ENCODE peak calls at places on chromosomes 16 and 17, in four cellular contexts. H, V, F and R are unnamed samples.

GRCh38 chr17:28328325-28328724 is 6.9 kb downstream of the IFT20 start:
- DNase-seq in H (no peak), F (no peak), V (no peak), R (no peak)

GRCh38 chr16:83356266-83356665 is 451.5 kb upstream of the HSBP1 start:
- DNase-seq in V (no peak), F (no peak), H (peak), R (peak)

GRCh38 chr16:84511821-84512220 is 7.4 kb upstream of the MEAK7 start:
- DNase-seq in H (no peak), F (peak), V (no peak), R (no peak)

GRCh38 chr16:15607700-15608396 is 35.1 kb downstream of the MARF1 start:
- DNase-seq in V (no peak), H (peak), F (peak), R (no peak)

GRCh38 chr16:7038475-7038874 is 294.2 kb upstream of the RBFOX1 start:
- DNase-seq in V (no peak), H (no peak), F (no peak), R (no peak)

GRCh38 chr16:84075376-84075775 is 32.8 kb upstream of the SLC38A8 start:
- DNase-seq in F (no peak), V (no peak), H (no peak), R (no peak)

GRCh38 chr16:23511731-23512130 is 1.4 kb upstream of the GGA2 start:
- DNase-seq in V (no peak), F (no peak), H (no peak), R (no peak)

GRCh38 chr16:67946128-67946569 is 2.2 kb upstream of the LCAT start:
- DNase-seq in H (no peak), F (no peak), V (no peak), R (no peak)

GRCh38 chr17:48244814-48245213 is 137.2 kb downstream of the SNX11 start:
- DNase-seq in F (no peak), V (no peak), H (peak), R (no peak)

GRCh38 chr16:84537431-84538151 is 33.1 kb upstream of the MEAK7 start:
- DNase-seq in H (no peak), V (no peak), F (no peak), R (no peak)

GRCh38 chr17:50214986-50215730 is 13.7 kb upstream of the COL1A1 start:
- DNase-seq in V (no peak), F (no peak), H (peak), R (peak)

GRCh38 chr17:12812877-12813276 is 23.6 kb downstream of the ARHGAP44 start:
- DNase-seq in V (no peak), H (peak), F (no peak), R (no peak)

GRCh38 chr17:14303343-14304221 is 2.7 kb downstream of the HS3ST3B1 start:
- DNase-seq in V (no peak), F (no peak), H (no peak), R (no peak)

GRCh38 chr17:42531455-42532354 is 4.3 kb upstream of the NAGLU start:
- DNase-seq in H (peak), F (peak), V (peak), R (peak)

GRCh38 chr17:57959929-57960328 is 4.7 kb upstream of the CUEDC1 start:
- DNase-seq in H (no peak), V (peak), F (no peak), R (no peak)

GRCh38 chr16:57041182-57042156 is 50.9 kb upstream of the CPNE2 start:
- DNase-seq in H (no peak), V (peak), F (no peak), R (no peak)

GRCh38 chr17:67221062-67221998 is 23.7 kb downstream of the HELZ start:
- DNase-seq in F (no peak), H (peak), V (no peak), R (peak)

GRCh38 chr16:53058441-53058840 is 3.6 kb downstream of the CHD9 start:
- DNase-seq in H (no peak), F (no peak), V (no peak), R (no peak)

GRCh38 chr16:53061701-53062159 is 6.9 kb downstream of the CHD9 start:
- DNase-seq in V (peak), H (no peak), F (no peak), R (no peak)

GRCh38 chr16:53059672-53060071 is 4.9 kb downstream of the CHD9 start:
- DNase-seq in V (no peak), F (no peak), H (no peak), R (no peak)

GRCh38 chr16:53058882-53059281 is 4.1 kb downstream of the CHD9 start:
- DNase-seq in V (no peak), H (no peak), F (no peak), R (no peak)

GRCh38 chr16:53061256-53061655 is 6.5 kb downstream of the CHD9 start:
- DNase-seq in F (no peak), H (no peak), V (no peak), R (no peak)
- H3K4me3 ChIP-seq in F (no peak), H (no peak), V (no peak), R (no peak)

GRCh38 chr17:31060814-31061550 is 33.8 kb upstream of the NF1 start:
- DNase-seq in F (no peak), V (no peak), H (no peak), R (no peak)
- TF ChIP-seq CTCF in F (no peak), V (no peak), H (no peak), R (no peak)

GRCh38 chr17:74893936-74894671 is 671 bp upstream of the FADS6 start:
- DNase-seq in V (no peak), H (no peak), F (no peak), R (no peak)
- H3K4me3 ChIP-seq in V (peak), H (no peak), F (peak), R (no peak)

GRCh38 chr16:3123986-3124886 is 10.6 kb upstream of the ZNF213 start:
- DNase-seq in V (peak), F (peak), H (peak), R (peak)
- TF ChIP-seq CTCF in V (peak), F (no peak), H (peak), R (peak)

DNA sequence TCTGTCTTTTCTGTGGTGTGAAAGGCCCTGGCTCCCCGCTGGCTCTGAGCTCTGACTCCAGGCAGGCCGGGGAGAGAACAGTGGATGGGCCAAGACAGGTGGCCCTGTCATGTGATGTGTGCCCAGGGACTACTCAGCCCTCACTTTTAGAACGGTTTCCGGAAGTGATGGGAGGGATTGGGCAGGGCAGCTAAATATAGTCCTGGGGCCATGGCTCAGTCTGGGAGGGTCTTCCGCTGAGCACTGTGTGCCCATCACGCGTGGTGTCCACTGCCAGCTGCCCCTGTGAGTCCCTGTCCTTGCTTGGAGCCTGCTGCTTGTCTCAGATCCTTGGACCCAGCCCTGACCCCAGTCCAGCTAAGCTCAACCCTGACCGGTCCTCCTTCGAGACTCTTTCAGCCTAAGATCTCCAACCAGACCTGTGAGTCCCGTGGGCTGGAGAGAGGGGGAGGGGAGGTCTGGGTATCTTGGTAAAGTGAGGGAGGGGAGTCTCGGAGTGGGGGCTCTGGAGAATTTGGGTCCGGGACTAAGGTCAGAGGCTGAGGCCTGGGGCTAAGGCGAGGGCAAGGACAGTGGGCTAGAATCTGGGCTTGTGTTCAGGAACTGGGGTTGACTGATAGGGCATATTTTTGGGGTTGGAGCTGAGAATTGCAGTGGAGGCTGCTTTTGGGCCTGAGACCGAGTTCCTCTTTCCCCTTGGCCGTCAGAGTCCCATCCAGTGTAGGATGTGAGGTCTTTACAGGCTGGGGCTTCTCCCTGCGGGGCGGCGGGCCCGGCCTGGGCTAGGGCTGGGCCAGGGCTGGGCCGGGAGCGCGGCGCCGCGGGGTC is at the start of gene TRIM72:
- DNase-seq in H (no peak), V (no peak), F (no peak), R (no peak)
- H3K4me3 ChIP-seq in H (peak), V (peak), F (peak), R (peak)

DNA sequence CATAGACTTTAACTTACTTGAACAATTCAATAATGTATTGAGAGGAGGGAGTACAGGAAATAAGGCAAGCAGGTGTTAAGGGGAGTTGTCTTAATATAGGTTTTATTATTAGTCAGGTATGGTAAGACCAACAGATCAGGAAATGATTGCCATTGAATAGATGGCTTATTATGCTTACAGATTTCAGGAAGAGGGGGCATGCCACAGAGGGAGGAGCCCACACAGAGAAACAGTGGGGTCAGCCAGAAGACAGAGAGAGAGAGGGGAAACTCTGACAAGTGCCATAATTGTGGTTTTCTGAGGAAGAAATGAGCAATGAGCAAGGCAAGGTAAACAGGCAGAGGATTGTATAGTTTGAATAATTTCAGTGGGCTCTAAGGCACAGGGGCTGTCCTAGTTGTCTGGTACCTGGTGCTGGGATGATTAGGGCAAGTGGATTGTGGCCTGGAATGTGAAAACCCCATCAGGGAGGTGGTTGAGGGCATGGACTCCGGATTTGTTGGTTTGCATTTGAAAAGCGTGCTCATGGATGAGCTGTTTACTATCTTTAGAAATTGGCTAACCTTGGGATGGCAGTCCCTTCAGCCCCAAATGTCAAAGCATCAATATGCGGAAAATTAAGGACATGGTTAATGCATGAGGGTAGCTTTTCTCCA is 237.1 kb downstream of the TOX3 start:
- DNase-seq in F (no peak), H (no peak), V (no peak), R (no peak)
- TF ChIP-seq CTCF in F (no peak), H (no peak), V (no peak), R (no peak)

DNA sequence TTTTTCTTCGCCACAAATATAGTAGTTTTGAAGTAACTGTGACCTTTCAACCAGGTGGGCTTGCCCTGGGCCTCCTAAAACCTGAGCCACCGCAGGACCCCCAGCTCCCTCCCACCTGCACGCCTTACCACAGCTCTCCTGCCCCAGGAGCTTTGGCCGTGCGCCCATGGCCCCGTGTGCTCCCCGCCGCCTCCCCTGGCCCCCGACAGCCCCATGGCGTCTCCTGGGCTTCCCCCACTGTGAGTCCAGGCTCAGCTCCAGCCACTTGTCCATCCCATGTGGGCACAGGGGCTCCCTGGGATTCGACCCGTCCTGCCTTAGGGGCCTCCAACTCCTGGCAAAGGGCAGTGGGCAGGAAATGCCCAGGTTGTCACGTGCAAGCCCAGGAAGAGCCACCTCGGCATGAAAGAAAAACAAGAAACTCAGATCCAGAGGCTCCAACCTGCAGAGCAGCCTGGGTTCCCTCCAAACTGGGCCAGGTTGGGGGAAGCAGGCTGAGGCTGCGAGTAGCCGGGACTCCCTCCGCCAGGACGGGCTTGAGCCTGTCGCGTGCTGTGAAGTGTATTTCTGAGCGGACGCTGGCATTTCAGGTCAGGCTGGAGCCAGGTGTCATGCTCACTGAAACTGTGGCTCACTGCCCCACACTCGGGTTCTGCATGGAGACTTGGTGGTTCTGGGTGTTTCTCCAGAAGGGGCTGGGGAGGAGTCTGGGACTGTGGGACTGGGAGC is 5.8 kb downstream of the LGALS3BP start:
- DNase-seq in V (no peak), F (no peak), H (no peak), R (no peak)
- H3K4me3 ChIP-seq in V (no peak), F (no peak), H (no peak), R (no peak)

GRCh38 chr17:44362056-44362355 is 1.6 kb downstream of the FAM171A2 start:
- DNase-seq in F (no peak), H (no peak), V (no peak), R (no peak)

GRCh38 chr17:44361292-44362055 is 2.2 kb downstream of the FAM171A2 start:
- DNase-seq in V (no peak), H (no peak), F (no peak), R (no peak)

GRCh38 chr17:44362964-44363612 is 565 bp downstream of the FAM171A2 start:
- DNase-seq in H (no peak), V (no peak), F (no peak), R (no peak)

GRCh38 chr17:44362479-44362963 is 1.1 kb downstream of the FAM171A2 start:
- DNase-seq in V (no peak), H (no peak), F (no peak), R (no peak)

DNA sequence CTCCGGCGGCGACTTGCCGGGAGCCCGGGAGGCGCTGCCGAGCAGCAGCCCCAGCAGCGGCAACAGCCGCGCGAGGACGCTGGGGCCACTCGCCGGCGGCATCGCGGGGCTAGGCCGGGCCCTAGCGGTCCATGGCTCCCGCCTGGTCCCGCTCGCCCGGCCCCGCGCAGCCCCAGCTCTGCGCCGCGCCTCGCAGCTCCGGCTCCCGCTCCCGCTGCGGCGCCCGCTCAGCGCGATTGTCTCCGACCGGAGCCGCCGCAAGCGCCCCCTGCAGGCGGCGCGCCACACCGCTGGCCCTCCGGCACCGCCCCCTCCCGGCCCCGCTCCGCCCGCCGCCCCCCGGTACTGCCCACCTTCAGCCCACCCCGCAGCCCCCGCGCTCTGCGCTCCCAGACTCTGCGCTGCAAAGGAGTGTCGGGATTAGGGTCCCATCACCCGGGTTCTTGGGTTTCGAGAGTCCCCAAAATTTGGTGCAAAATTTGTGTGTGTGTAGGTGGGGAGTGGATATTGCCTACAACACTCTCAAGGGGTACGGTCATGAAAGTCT is at the start of gene FAM171A2:
- DNase-seq in V (no peak), H (peak), F (peak), R (peak)
- TF ChIP-seq CTCF in V (peak), H (no peak), F (peak), R (peak)

DNA sequence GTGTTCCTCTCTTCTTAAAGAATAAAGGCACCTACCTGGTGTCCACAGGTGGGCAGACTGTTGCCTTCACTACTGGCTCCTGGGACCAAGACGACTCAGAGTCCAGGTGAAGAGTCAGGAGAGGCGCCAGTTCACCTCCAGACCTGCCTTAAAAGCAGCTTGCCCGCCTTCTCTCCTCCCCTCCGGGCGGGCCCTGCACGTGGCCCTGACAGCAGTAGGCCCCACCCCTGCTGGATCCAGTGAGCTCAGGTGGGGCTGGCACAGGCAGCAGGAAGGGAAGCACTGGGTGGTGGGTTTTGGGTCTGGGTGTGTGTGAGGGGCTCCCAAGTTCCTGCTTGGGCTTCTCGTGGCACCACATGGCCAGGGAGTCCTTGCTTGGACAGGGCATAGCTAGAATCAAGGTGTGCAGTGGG is at the start of gene TNS4:
- DNase-seq in V (peak), H (no peak), F (peak), R (no peak)
- H3K4me3 ChIP-seq in V (peak), H (no peak), F (no peak), R (no peak)